ENCODE peak calls at places on chromosome X, in five cellular contexts. H is activated T-helper 9 cell treated with anti-CD3 and anti-CD28 coated beads, Interleukin-2, amount 50 U/mL, for 16 hours; S is activated CD8-positive, alpha-beta memory T cell treated with anti-CD3 and anti-CD28 coated beads, Interleukin-2, amount 50 U/mL, for 48 hours; Q is ACHN; I is aorta. U is an unnamed sample.
A peak's percentile ranks its signal among the peaks of the same experiment; 100 is the strongest.

GRCh38 chrX:97797076-97797475 is 913.4 kb downstream of the RPA4 start:
- DNase-seq in I (no peak), Q (no peak), S (no peak), H (no peak), U (no peak)

GRCh38 chrX:103175944-103176753 is 38.8 kb upstream of the BEX4 start:
- DNase-seq in Q (peak; percentile 22), I (peak; percentile 82), S (peak; percentile 71), H (peak; percentile 5), U (peak; percentile 59)

GRCh38 chrX:11944486-11944885 is 186.4 kb downstream of the MSL3 start:
- DNase-seq in H (no peak), S (no peak), I (no peak), Q (peak; percentile 35), U (peak; percentile 38)

GRCh38 chrX:102599950-102600579 is 750 bp downstream of the ARMCX5 start:
- DNase-seq in I (no peak), H (no peak), Q (peak; percentile 0), S (no peak), U (no peak)

GRCh38 chrX:23902419-23902818 is 5.3 kb downstream of the APOO start:
- DNase-seq in I (no peak), H (no peak), Q (peak; percentile 52), S (no peak), U (no peak)

GRCh38 chrX:42117318-42117717 is 194.0 kb upstream of the CASK start:
- DNase-seq in Q (no peak), H (no peak), I (no peak), S (no peak), U (no peak)

GRCh38 chrX:154490021-154490413 is 412 bp downstream of the SLC10A3 start:
- DNase-seq in I (no peak), Q (peak; percentile 26), S (peak; percentile 62), H (no peak), U (no peak)

GRCh38 chrX:55522577-55523254 is 33.1 kb upstream of the USP51 start:
- DNase-seq in I (peak; percentile 62), Q (no peak), H (no peak), S (no peak), U (no peak)

GRCh38 chrX:133590703-133591505 is 175.6 kb upstream of the GPC4 start:
- DNase-seq in S (no peak), I (no peak), Q (no peak), H (no peak), U (no peak)

GRCh38 chrX:136525738-136526606 is 6.0 kb upstream of the VGLL1 start:
- DNase-seq in I (peak; percentile 83), S (no peak), Q (peak; percentile 60), H (no peak), U (no peak)

GRCh38 chrX:107684956-107685385 is 56.7 kb downstream of the PRPS1 start:
- DNase-seq in I (no peak), Q (peak; percentile 55), H (no peak), S (no peak), U (peak; percentile 11)

GRCh38 chrX:41596586-41596985 is 92.2 kb upstream of the GPR34 start:
- DNase-seq in I (no peak), Q (peak; percentile 66), S (no peak), H (no peak), U (no peak)

GRCh38 chrX:131792789-131793462 is 230.2 kb upstream of the STK26 start:
- DNase-seq in S (no peak), Q (no peak), I (peak; percentile 90), H (peak; percentile 72), U (peak; percentile 4)

GRCh38 chrX:13131511-13132137 is 87.2 kb upstream of the FAM9C start:
- DNase-seq in H (no peak), I (no peak), Q (no peak), S (no peak), U (no peak)

GRCh38 chrX:19909761-19910160 is 22.4 kb upstream of the SH3KBP1 start:
- DNase-seq in S (no peak), Q (no peak), I (no peak), H (no peak), U (no peak)

GRCh38 chrX:104913348-104913747 is 307.1 kb downstream of the TEX13A start:
- DNase-seq in S (no peak), I (no peak), H (no peak), Q (peak; percentile 6), U (no peak)

GRCh38 chrX:44400588-44400987 is 57.1 kb upstream of the EFHC2 start:
- DNase-seq in I (no peak), S (peak; percentile 50), Q (peak; percentile 1), H (no peak), U (no peak)

GRCh38 chrX:68822641-68823410 is 6.0 kb upstream of the EFNB1 start:
- DNase-seq in S (no peak), Q (peak; percentile 20), I (peak; percentile 79), H (no peak), U (peak; percentile 46)

GRCh38 chrX:71070531-71070930 is 2.4 kb upstream of the SNX12 start:
- DNase-seq in Q (no peak), S (no peak), H (no peak), I (no peak), U (no peak)

GRCh38 chrX:920234-920799 is 289.7 kb downstream of the SHOX start:
- DNase-seq in S (peak; percentile 13), I (no peak), H (no peak), Q (no peak), U (no peak)

GRCh38 chrX:129678176-129678880 is 23.6 kb upstream of the APLN start:
- DNase-seq in S (peak; percentile 57), I (peak; percentile 82), H (peak; percentile 15), Q (peak; percentile 58), U (no peak)

GRCh38 chrX:133307637-133308485 is 89.7 kb upstream of the TFDP3 start:
- DNase-seq in I (no peak), H (no peak), Q (no peak), S (no peak), U (peak; percentile 16)

U was measured in endothelial cell.